ENCODE peak calls at places on chromosomes 12 and 14, in seven cellular contexts. U is PC-3, H is tibial artery, Y is body of pancreas, M is fibroblast of lung, N is cardiac muscle cell, K is Peyer's patch. F is an unnamed sample.

GRCh38 chr14:49982082-49982481 is 89.2 kb downstream of the ARF6 start:
- DNase-seq in U (no peak), H (no peak), Y (no peak), M (no peak), N (peak), K (no peak), F (no peak)

GRCh38 chr14:63435838-63436237 is 107.3 kb downstream of the PPP2R5E start:
- DNase-seq in U (peak), H (peak), Y (peak), M (peak), N (peak), K (no peak), F (peak)

GRCh38 chr14:31583043-31583442 is 21.8 kb downstream of the NUBPL start:
- DNase-seq in U (no peak), H (no peak), Y (no peak), M (peak), N (peak), K (no peak), F (no peak)

GRCh38 chr14:26538176-26538575 is 59.7 kb downstream of the NOVA1 start:
- DNase-seq in U (no peak), H (no peak), Y (no peak), M (no peak), N (no peak), K (no peak), F (no peak)

GRCh38 chr14:63454863-63455622 is 88.1 kb downstream of the PPP2R5E start:
- DNase-seq in U (peak), H (no peak), Y (peak), M (peak), N (peak), K (no peak), F (no peak)

GRCh38 chr14:69226178-69226577 is 33.8 kb upstream of the GALNT16 start:
- DNase-seq in U (no peak), H (no peak), Y (no peak), M (no peak), N (peak), K (no peak), F (no peak)

GRCh38 chr14:69808919-69809808 is 12.1 kb upstream of the SLC10A1 start:
- DNase-seq in U (no peak), H (no peak), Y (no peak), M (no peak), N (no peak), K (no peak), F (no peak)

GRCh38 chr14:75280448-75280830 is 1.8 kb downstream of the FOS start:
- DNase-seq in U (no peak), H (no peak), Y (no peak), M (peak), N (no peak), K (no peak), F (no peak)

GRCh38 chr14:59044707-59045106 is 143.8 kb upstream of the DAAM1 start:
- DNase-seq in U (peak), H (no peak), Y (no peak), M (no peak), N (peak), K (no peak), F (no peak)

GRCh38 chr12:16949351-16949750 is 343.4 kb upstream of the LMO3 start:
- DNase-seq in U (no peak), H (no peak), Y (no peak), M (no peak), N (no peak), K (no peak), F (no peak)

GRCh38 chr14:60553855-60554254 is 44.9 kb downstream of the SIX6 start:
- DNase-seq in U (no peak), H (no peak), Y (no peak), M (peak), N (peak), K (no peak), F (no peak)

GRCh38 chr14:90695997-90696681 is 120.1 kb downstream of the TTC7B start:
- DNase-seq in U (no peak), H (no peak), Y (no peak), M (no peak), N (no peak), K (no peak), F (no peak)

GRCh38 chr14:32453857-32454810 is 125.0 kb downstream of the AKAP6 start:
- DNase-seq in U (no peak), H (no peak), Y (no peak), M (no peak), N (no peak), K (no peak), F (no peak)

GRCh38 chr12:91988076-91988475 is 157.6 kb downstream of the BTG1 start:
- DNase-seq in U (no peak), H (no peak), Y (no peak), M (no peak), N (peak), K (no peak), F (peak)

GRCh38 chr12:132729541-132730320 is 19.1 kb downstream of the PGAM5 start:
- DNase-seq in U (peak), H (no peak), Y (no peak), M (no peak), N (no peak), K (no peak), F (no peak)

GRCh38 chr14:74965770-74966153 is 10.4 kb upstream of the PGF start:
- DNase-seq in U (peak), H (no peak), Y (no peak), M (no peak), N (peak), K (no peak), F (no peak)

GRCh38 chr14:104387000-104387384 is 192.6 kb upstream of the C14orf180 start:
- DNase-seq in U (no peak), H (no peak), Y (peak), M (no peak), N (no peak), K (no peak), F (no peak)

GRCh38 chr12:127455347-127456265 is 811.4 kb upstream of the TMEM132C start:
- DNase-seq in U (no peak), H (no peak), Y (no peak), M (no peak), N (no peak), K (no peak), F (no peak)

GRCh38 chr12:96879301-96879700 is 27.8 kb upstream of the NEDD1 start:
- DNase-seq in U (no peak), H (no peak), Y (no peak), M (no peak), N (no peak), K (no peak), F (no peak)

GRCh38 chr12:118046430-118046829 is 14.5 kb downstream of the WSB2 start:
- DNase-seq in U (no peak), H (no peak), Y (no peak), M (no peak), N (no peak), K (no peak), F (peak)

GRCh38 chr14:24369907-24370687 is 2.1 kb downstream of the NFATC4 start:
- DNase-seq in U (no peak), H (no peak), Y (no peak), M (no peak), N (no peak), K (no peak), F (no peak)

GRCh38 chr14:98953544-98954346 is 318.3 kb downstream of the BCL11B start:
- DNase-seq in U (no peak), H (peak), Y (peak), M (peak), N (peak), K (no peak), F (no peak)

GRCh38 chr12:130102266-130102665 is 60.0 kb upstream of the FZD10 start:
- DNase-seq in U (no peak), H (no peak), Y (no peak), M (no peak), N (no peak), K (no peak), F (no peak)
- TF ChIP-seq CTCF in U (no peak), H (no peak), Y (no peak), M (no peak), N (no peak), K (no peak), F (no peak)

GRCh38 chr12:6604254-6605029 is 2.7 kb downstream of the CHD4 start:
- DNase-seq in U (no peak), H (no peak), Y (no peak), M (no peak), N (peak), K (no peak), F (peak)
- H3K27ac ChIP-seq in U (no peak), H (peak), Y (peak), M (peak), N (peak), K (peak), F (peak)

GRCh38 chr12:48334807-48335206 is 15.9 kb downstream of the ZNF641 start:
- DNase-seq in U (no peak), H (no peak), Y (no peak), M (no peak), N (no peak), K (no peak), F (no peak)
- H3K4me3 ChIP-seq in U (no peak), H (no peak), Y (no peak), M (no peak), N (no peak), K (no peak), F (no peak)

GRCh38 chr14:97180304-97181200 is 383.4 kb downstream of the VRK1 start:
- DNase-seq in U (peak), H (no peak), Y (no peak), M (no peak), N (peak), K (no peak), F (no peak)

GRCh38 chr14:97187916-97188315 is 390.7 kb downstream of the VRK1 start:
- DNase-seq in U (no peak), H (no peak), Y (no peak), M (no peak), N (no peak), K (no peak), F (no peak)

GRCh38 chr14:97179573-97179972 is 382.4 kb downstream of the VRK1 start:
- DNase-seq in U (peak), H (no peak), Y (no peak), M (no peak), N (no peak), K (no peak), F (no peak)

GRCh38 chr14:97185186-97185585 is 388.0 kb downstream of the VRK1 start:
- DNase-seq in U (peak), H (no peak), Y (no peak), M (no peak), N (no peak), K (no peak), F (no peak)
- TF ChIP-seq CTCF in U (peak), H (no peak), Y (no peak), M (no peak), N (no peak), K (no peak), F (no peak)

GRCh38 chr12:53068811-53069585 is 10.2 kb downstream of the SPRYD3 start:
- DNase-seq in U (no peak), H (peak), Y (no peak), M (no peak), N (peak), K (peak), F (no peak)
- H3K27ac ChIP-seq in U (no peak), H (peak), Y (peak), M (no peak), N (no peak), K (no peak), F (peak)

GRCh38 chr12:80698847-80699542 is 8.4 kb upstream of the MYF6 start:
- DNase-seq in U (no peak), H (no peak), Y (no peak), M (no peak), N (no peak), K (no peak), F (no peak)
- H3K4me3 ChIP-seq in U (no peak), H (no peak), Y (no peak), M (no peak), N (no peak), K (no peak), F (no peak)